ENCODE peak calls at places on chromosomes 4 and X, in eight cellular contexts. R is stimulated activated CD8-positive, alpha-beta memory T cell treated with anti-CD3 and anti-CD28 coated beads, Interleukin-4, amount 100 ng/mL, for 24 hours; P is activated T-helper 1 cell treated with Interleukin-2 at 50 U/mL for 16 hours; B is LHCN-M2; M is lower lobe of right lung; D is NT2/D1; Y is DND-41; I is NCI-H187 treated with DMSO at 0.1 percent for 48 hours. Z is an unnamed sample.

GRCh38 chr4:29304595-29304994 is 1415.6 kb upstream of the PCDH7 start:
- DNase-seq in M (no peak), D (no peak), R (no peak), B (peak), P (no peak), Y (no peak), I (no peak), Z (no peak)

GRCh38 chr4:173448919-173449641 is 50.2 kb upstream of the SCRG1 start:
- DNase-seq in B (no peak), P (no peak), Y (no peak), R (no peak), M (no peak), D (no peak), I (peak), Z (no peak)

GRCh38 chr4:157075811-157076577 is at the start of gene GLRB:
- DNase-seq in M (peak), R (no peak), B (peak), Y (no peak), P (no peak), D (no peak), I (no peak), Z (no peak)

GRCh38 chr4:529563-529962 is 30.6 kb downstream of the PIGG start:
- DNase-seq in M (no peak), I (no peak), B (no peak), P (no peak), D (no peak), R (no peak), Y (no peak), Z (no peak)

GRCh38 chr4:66736593-66736992 is 808.7 kb downstream of the CENPC start:
- DNase-seq in P (no peak), M (no peak), D (no peak), Y (no peak), I (no peak), R (no peak), B (no peak), Z (no peak)

GRCh38 chr4:25563071-25563564 is 92.5 kb upstream of the SLC34A2 start:
- DNase-seq in D (no peak), I (peak), P (no peak), B (peak), R (no peak), M (peak), Y (no peak), Z (no peak)

GRCh38 chr4:75841641-75842520 is 60.4 kb downstream of the PPEF2 start:
- DNase-seq in I (no peak), D (no peak), M (no peak), Y (no peak), R (no peak), P (no peak), B (no peak), Z (no peak)

GRCh38 chr4:138062929-138063328 is 179.2 kb downstream of the SLC7A11 start:
- DNase-seq in Y (no peak), B (peak), I (no peak), D (no peak), M (no peak), R (no peak), P (no peak), Z (no peak)

GRCh38 chr4:10808591-10808990 is 124.0 kb upstream of the CLNK start:
- DNase-seq in R (no peak), B (peak), D (no peak), I (no peak), M (no peak), P (no peak), Y (no peak), Z (no peak)

GRCh38 chrX:55715847-55716246 is 1.7 kb upstream of the RRAGB start:
- DNase-seq in P (no peak), B (no peak), R (no peak), I (no peak), D (no peak), M (no peak), Y (no peak), Z (no peak)

Z was measured in GM04504.